ENCODE peak calls at places on chromosome X, in six cellular contexts. M is HepG2, U is SK-N-SH, L is stomach, B is aorta, G is H9. Q is an unnamed sample. For H3K27me3 and H3K9me3, the result is how much of the 10 kb centered on the place peaks cover.

GRCh38 chrX:109874548-109874947 is 128.4 kb upstream of the TMEM164 start:
- DNase-seq in U (no peak), L (no peak), B (no peak), G (no peak), M (no peak), Q (no peak)

GRCh38 chrX:45743081-45743533 is 542.4 kb upstream of the DIPK2B start:
- DNase-seq in B (no peak), L (no peak), G (peak), M (peak), U (peak), Q (no peak)

GRCh38 chrX:108426262-108426661 is 12.0 kb downstream of the COL4A6 start:
- DNase-seq in M (no peak), B (no peak), G (peak), U (no peak), L (no peak), Q (no peak)

GRCh38 chrX:109830704-109831206 is 97.7 kb upstream of the ACSL4 start:
- DNase-seq in U (no peak), G (no peak), L (no peak), B (no peak), M (peak), Q (no peak)

GRCh38 chrX:104419926-104420325 is 146.1 kb upstream of the IL1RAPL2 start:
- DNase-seq in L (no peak), G (no peak), M (no peak), B (no peak), U (no peak), Q (no peak)

GRCh38 chrX:27715610-27716009 is 92.2 kb upstream of the MAGEB10 start:
- DNase-seq in B (no peak), G (no peak), L (no peak), U (no peak), M (no peak), Q (no peak)

GRCh38 chrX:69493193-69493592 is 10.9 kb upstream of the NALF2 start:
- DNase-seq in U (peak), G (peak), M (peak), L (peak), B (no peak), Q (no peak)

GRCh38 chrX:120308959-120309872 is 2.0 kb downstream of the TMEM255A start:
- DNase-seq in L (peak), G (peak), U (peak), M (peak), B (peak), Q (peak)

DNA sequence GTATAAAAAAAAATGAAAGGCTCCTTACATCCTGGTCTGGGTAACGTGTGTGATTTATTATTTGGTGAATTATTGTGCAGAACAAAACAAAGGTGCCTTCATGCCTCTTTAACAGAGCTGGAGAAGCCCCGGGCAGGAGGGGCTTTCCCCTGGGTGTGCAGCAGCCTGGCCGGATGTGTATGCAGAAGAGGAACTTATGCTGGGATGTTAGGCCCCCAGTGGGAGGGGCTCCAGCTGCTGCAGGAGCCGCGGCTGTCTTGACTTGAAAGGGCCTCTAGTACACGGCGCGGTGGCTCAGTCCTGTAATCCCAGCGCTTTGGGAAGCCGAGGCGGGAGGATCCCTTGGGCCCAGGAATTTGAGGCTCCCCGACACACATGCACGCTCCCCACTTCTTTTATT is 16.0 kb downstream of the CCNQ start:
- DNase-seq in U (peak), L (peak), M (peak), G (no peak), B (no peak), Q (peak)
- H3K27me3 ChIP-seq in U (under half), L (under half), M (under half), G (under half), B (under half), Q (under half)

GRCh38 chrX:151692825-151693224 is 2.4 kb upstream of the PRRG3 start:
- DNase-seq in L (peak), B (no peak), U (no peak), M (no peak), G (no peak), Q (no peak)
- H3K9me3 ChIP-seq in L (under half), B (under half), U (under half), M (under half), G (under half), Q (under half)

DNA sequence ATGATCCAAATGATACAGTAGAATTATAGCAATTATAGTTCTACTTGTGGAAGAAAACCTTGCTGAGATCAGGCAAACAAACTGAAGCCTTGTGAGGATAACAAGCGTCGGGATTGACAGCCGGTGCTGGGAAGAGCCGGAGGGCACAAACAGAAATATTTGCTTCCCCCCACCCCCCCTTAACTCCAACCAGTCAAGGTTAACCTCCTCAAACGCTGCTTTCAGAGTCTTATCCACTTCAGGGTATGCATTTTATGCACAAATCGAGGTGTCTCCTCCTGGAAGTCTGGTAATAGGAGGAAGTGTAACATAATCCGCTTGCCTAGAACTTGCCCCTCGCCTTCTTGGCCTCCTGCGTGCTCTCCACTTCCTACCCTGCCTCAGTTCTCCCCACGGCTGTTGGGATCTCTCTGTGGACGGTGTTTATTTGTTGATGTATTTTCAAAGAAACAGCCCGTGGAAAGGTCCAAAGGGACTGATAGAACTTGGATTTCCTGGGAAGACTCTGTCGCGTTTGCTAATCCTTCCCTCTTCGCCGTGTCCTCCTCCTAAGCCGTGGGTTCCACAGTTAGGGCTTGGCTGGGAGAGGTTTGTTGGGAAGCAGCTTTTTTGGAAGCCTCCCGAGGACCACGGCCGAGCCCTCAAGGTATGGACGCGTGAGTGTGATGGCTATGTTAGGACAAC is 4.1 kb upstream of the ARX start:
- DNase-seq in U (no peak), L (no peak), G (no peak), M (no peak), B (no peak), Q (no peak)
- H3K27me3 ChIP-seq in U (half or more), L (half or more), G (half or more), M (under half), B (under half), Q (half or more)

GRCh38 chrX:97315939-97316338 is 432.2 kb downstream of the RPA4 start:
- DNase-seq in M (no peak), L (no peak), B (no peak), U (no peak), G (peak), Q (no peak)

GRCh38 chrX:97311066-97311778 is 427.5 kb downstream of the RPA4 start:
- DNase-seq in U (no peak), G (peak), L (no peak), M (no peak), B (no peak), Q (no peak)

GRCh38 chrX:97309717-97310116 is 426.0 kb downstream of the RPA4 start:
- DNase-seq in G (no peak), U (no peak), B (no peak), M (no peak), L (no peak), Q (no peak)

GRCh38 chrX:97310373-97310772 is 426.7 kb downstream of the RPA4 start:
- DNase-seq in L (no peak), U (no peak), M (no peak), B (no peak), G (peak), Q (no peak)

GRCh38 chrX:97314348-97314747 is 430.6 kb downstream of the RPA4 start:
- DNase-seq in M (no peak), G (no peak), B (no peak), U (no peak), L (no peak), Q (no peak)
- H3K9me3 ChIP-seq in M (under half), G (under half), B (under half), U (under half), L (under half), Q (under half)

DNA sequence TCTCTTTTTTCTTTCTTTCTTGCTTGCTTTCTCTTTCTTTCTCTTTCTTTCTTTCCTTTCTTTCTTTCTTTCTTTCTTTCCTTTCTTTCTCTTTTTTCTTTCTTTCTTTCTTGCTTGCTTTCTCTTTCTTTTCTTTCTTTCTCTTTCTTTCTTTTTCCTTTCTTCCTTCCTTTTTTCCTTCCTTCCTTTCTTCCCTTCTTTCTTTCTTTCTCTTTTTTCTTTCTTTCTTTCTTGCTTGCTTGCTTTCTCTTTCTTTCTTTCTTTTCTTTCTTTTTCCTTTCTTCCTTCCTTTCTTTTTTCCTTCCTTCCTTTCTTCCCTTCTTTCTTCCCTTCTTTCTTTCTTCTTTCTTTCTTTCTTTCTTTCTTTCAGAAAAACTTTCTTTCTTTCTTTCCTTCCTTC is 108.1 kb upstream of the SHOX start:
- DNase-seq in U (no peak), B (no peak), L (no peak), G (no peak), M (no peak), Q (no peak)
- H3K27me3 ChIP-seq in U (under half), B (under half), L (under half), G (under half), M (under half), Q (under half)

GRCh38 chrX:40095588-40096394 is 2.0 kb downstream of the BCOR start:
- DNase-seq in L (no peak), U (peak), B (peak), M (no peak), G (peak), Q (peak)
- H3K9me3 ChIP-seq in L (under half), U (under half), B (under half), M (under half), G (under half), Q (under half)

Q was measured in left ventricle myocardium inferior.